ENCODE peak calls at places on chromosomes 3 and 15, in six cellular contexts. One of them, this sample, is unnamed.

GRCh38 chr3:196569003-196569516 is 600 bp downstream of the FBXO45 start:
- DNase-seq in cardiac fibroblast: peak
- DNase-seq in OCI-LY7: peak
- DNase-seq in AG04449: no peak
- DNase-seq in Peyer's patch: peak
- DNase-seq in upper lobe of left lung: no peak
- DNase-seq in this sample: peak

GRCh38 chr3:141940204-141940776 is 63.8 kb downstream of the ATP1B3 start:
- DNase-seq in cardiac fibroblast: peak
- DNase-seq in AG04449: no peak
- DNase-seq in OCI-LY7: peak
- DNase-seq in Peyer's patch: no peak
- DNase-seq in upper lobe of left lung: no peak
- DNase-seq in this sample: peak

GRCh38 chr15:52103217-52104207 is 9.1 kb downstream of the BCL2L10 start:
- DNase-seq in AG04449: peak
- DNase-seq in Peyer's patch: peak
- DNase-seq in cardiac fibroblast: peak
- DNase-seq in OCI-LY7: peak
- DNase-seq in upper lobe of left lung: no peak
- DNase-seq in this sample: peak

GRCh38 chr3:46484911-46485696 is 12.7 kb upstream of the RTP3 start:
- DNase-seq in Peyer's patch: no peak
- DNase-seq in cardiac fibroblast: no peak
- DNase-seq in upper lobe of left lung: peak
- DNase-seq in AG04449: no peak
- DNase-seq in OCI-LY7: no peak
- DNase-seq in this sample: no peak

GRCh38 chr3:17356581-17356980 is 385.9 kb downstream of the TBC1D5 start:
- DNase-seq in OCI-LY7: no peak
- DNase-seq in upper lobe of left lung: no peak
- DNase-seq in cardiac fibroblast: no peak
- DNase-seq in AG04449: no peak
- DNase-seq in Peyer's patch: no peak
- DNase-seq in this sample: peak

GRCh38 chr15:98959640-98960007 is 48.0 kb downstream of the PGPEP1L start:
- DNase-seq in AG04449: no peak
- DNase-seq in Peyer's patch: no peak
- DNase-seq in upper lobe of left lung: no peak
- DNase-seq in OCI-LY7: no peak
- DNase-seq in cardiac fibroblast: no peak
- DNase-seq in this sample: no peak

GRCh38 chr3:32421991-32422859 is 30.6 kb downstream of the CMTM7 start:
- DNase-seq in AG04449: peak
- DNase-seq in OCI-LY7: no peak
- DNase-seq in upper lobe of left lung: peak
- DNase-seq in Peyer's patch: no peak
- DNase-seq in cardiac fibroblast: peak
- DNase-seq in this sample: peak

GRCh38 chr3:7456376-7456775 is 595.5 kb downstream of the GRM7 start:
- DNase-seq in OCI-LY7: no peak
- DNase-seq in AG04449: no peak
- DNase-seq in upper lobe of left lung: no peak
- DNase-seq in Peyer's patch: no peak
- DNase-seq in cardiac fibroblast: no peak
- DNase-seq in this sample: no peak

GRCh38 chr3:194577985-194578905 is 55.0 kb downstream of the TMEM44 start:
- DNase-seq in OCI-LY7: no peak
- DNase-seq in cardiac fibroblast: peak
- DNase-seq in AG04449: peak
- DNase-seq in Peyer's patch: no peak
- DNase-seq in upper lobe of left lung: no peak
- DNase-seq in this sample: peak

DNA sequence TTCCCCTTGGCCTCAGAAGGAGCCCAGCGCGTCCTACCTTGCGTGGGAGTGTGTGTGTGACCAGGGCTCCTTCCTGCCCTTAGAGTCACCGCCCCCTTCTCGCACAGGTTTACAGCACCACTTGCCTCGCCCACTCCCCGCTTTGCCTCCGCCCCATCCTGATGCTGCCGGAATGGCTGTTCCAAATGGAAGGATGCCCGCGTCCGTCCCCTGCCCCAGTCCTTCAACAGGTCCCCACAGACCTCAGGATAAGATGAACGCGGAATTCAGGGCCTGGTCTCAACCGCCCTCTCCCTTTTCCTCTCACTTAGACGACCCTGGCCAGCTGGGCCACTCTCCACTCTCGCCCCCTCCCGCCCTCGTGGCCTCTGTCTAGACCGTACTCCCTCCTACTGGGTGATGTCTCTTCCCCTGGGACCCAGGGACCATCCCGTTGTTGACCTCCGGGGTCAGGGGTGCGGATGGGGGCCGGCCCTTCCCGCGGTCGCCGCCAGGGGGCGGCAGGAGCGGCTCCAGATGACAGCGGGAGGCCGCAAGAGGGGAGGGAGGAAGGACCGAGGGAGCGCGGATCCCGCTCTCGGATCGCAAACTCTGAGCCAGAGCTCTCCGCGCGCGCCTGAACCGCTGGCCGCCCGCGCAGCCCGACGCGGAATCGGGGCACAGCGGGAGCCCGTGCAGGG is at the start of gene THSD4:
- DNase-seq in OCI-LY7: peak
- DNase-seq in Peyer's patch: no peak
- DNase-seq in AG04449: no peak
- DNase-seq in upper lobe of left lung: peak
- DNase-seq in cardiac fibroblast: peak
- DNase-seq in this sample: peak
- TF ChIP-seq CTCF in OCI-LY7: peak
- TF ChIP-seq CTCF in Peyer's patch: peak
- TF ChIP-seq CTCF in AG04449: peak
- TF ChIP-seq CTCF in upper lobe of left lung: peak
- TF ChIP-seq CTCF in cardiac fibroblast: peak
- TF ChIP-seq CTCF in this sample: peak

DNA sequence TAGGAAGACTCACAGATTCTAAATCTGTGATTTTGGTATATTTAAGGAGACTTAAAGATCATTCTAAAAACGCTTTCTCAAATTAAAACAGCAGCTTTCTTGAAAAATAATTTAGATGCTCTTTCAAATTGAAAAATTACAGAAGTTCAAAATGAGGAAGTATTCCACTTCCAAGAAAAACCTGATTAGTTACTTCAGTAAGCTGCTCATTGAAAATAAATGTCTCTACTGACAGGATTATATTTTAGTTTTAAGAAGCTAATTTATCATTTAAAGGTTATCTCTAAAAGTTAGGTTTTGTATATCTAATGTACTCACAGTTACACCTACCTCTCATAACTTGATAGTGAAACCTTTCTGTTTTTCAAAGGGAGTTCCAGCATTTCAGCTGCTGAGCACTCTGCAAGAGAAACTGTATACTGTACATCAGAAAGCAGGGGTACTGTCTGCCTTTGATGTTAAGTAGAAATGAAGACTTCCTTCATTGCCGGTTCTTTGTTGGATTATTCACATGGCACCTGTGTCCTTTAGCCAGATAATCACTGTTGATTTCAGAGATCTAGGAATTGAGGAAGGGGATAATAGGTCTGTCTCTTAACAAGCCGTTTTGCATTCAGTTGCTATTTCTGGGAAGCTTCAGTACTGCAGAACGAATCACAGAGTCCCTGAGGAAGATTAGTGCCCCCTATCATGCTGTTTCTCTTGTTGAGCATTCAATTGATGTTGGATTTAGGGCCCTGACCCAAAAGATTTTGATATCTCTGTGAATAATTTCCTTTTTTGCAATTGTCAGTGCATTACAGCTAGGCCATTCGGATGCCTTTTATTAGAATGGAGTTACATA is 161.7 kb downstream of the TCF12 start:
- DNase-seq in OCI-LY7: peak
- DNase-seq in cardiac fibroblast: no peak
- DNase-seq in AG04449: no peak
- DNase-seq in upper lobe of left lung: no peak
- DNase-seq in Peyer's patch: no peak
- DNase-seq in this sample: no peak
- TF ChIP-seq CTCF in OCI-LY7: peak
- TF ChIP-seq CTCF in cardiac fibroblast: peak
- TF ChIP-seq CTCF in AG04449: no peak
- TF ChIP-seq CTCF in upper lobe of left lung: no peak
- TF ChIP-seq CTCF in Peyer's patch: no peak
- TF ChIP-seq CTCF in this sample: no peak

GRCh38 chr3:18843188-18843587 is 305.1 kb upstream of the KCNH8 start:
- DNase-seq in Peyer's patch: no peak
- DNase-seq in upper lobe of left lung: no peak
- DNase-seq in AG04449: no peak
- DNase-seq in OCI-LY7: no peak
- DNase-seq in cardiac fibroblast: no peak
- DNase-seq in this sample: no peak

GRCh38 chr3:18843930-18844329 is 304.4 kb upstream of the KCNH8 start:
- DNase-seq in AG04449: no peak
- DNase-seq in Peyer's patch: no peak
- DNase-seq in cardiac fibroblast: no peak
- DNase-seq in upper lobe of left lung: no peak
- DNase-seq in OCI-LY7: no peak
- DNase-seq in this sample: no peak

GRCh38 chr3:18853269-18853668 is 295.0 kb upstream of the KCNH8 start:
- DNase-seq in AG04449: no peak
- DNase-seq in upper lobe of left lung: no peak
- DNase-seq in cardiac fibroblast: no peak
- DNase-seq in Peyer's patch: no peak
- DNase-seq in OCI-LY7: peak
- DNase-seq in this sample: no peak

DNA sequence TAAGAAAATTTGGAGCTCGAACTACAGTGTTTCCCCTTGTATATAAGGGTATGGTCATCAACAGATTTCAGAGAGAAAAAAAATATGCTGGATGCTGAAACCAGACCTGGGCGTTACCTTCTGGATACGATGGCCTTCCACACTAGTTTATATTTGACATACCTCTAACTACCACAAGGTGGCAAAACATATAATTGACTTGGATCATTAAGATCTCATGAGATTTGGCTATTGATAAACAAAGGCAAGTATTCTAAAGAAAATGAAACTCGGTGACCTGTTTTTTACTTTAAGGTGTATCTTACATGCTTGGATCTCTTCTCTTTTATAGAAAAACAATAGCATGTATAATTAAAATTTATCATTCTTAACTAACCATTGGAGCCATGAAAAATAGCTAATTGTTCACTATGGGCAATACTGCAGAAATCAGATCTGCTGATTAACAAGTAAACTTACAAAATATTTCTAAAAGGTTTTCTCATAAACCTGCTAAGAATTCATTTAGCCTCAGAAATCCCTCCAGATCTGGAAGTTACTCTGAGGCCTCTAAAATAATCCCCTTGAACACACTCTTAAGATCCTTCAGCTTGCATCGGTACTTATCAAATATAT is 300.6 kb upstream of the KCNH8 start:
- DNase-seq in cardiac fibroblast: no peak
- DNase-seq in upper lobe of left lung: no peak
- DNase-seq in OCI-LY7: peak
- DNase-seq in Peyer's patch: no peak
- DNase-seq in AG04449: no peak
- DNase-seq in this sample: peak
- TF ChIP-seq CTCF in cardiac fibroblast: no peak
- TF ChIP-seq CTCF in upper lobe of left lung: peak
- TF ChIP-seq CTCF in OCI-LY7: peak
- TF ChIP-seq CTCF in Peyer's patch: no peak
- TF ChIP-seq CTCF in AG04449: no peak
- TF ChIP-seq CTCF in this sample: peak

GRCh38 chr3:161854232-161854771 is 357.7 kb downstream of the OTOL1 start:
- DNase-seq in upper lobe of left lung: no peak
- DNase-seq in Peyer's patch: no peak
- DNase-seq in cardiac fibroblast: peak
- DNase-seq in OCI-LY7: peak
- DNase-seq in AG04449: peak
- DNase-seq in this sample: peak
- TF ChIP-seq CTCF in upper lobe of left lung: no peak
- TF ChIP-seq CTCF in Peyer's patch: no peak
- TF ChIP-seq CTCF in cardiac fibroblast: no peak
- TF ChIP-seq CTCF in OCI-LY7: peak
- TF ChIP-seq CTCF in AG04449: peak
- TF ChIP-seq CTCF in this sample: no peak

GRCh38 chr3:29646042-29646441 is 365.2 kb downstream of the RBMS3 start:
- DNase-seq in OCI-LY7: no peak
- DNase-seq in upper lobe of left lung: no peak
- DNase-seq in AG04449: no peak
- DNase-seq in cardiac fibroblast: no peak
- DNase-seq in Peyer's patch: no peak
- DNase-seq in this sample: no peak

GRCh38 chr3:29644956-29645661 is 364.2 kb downstream of the RBMS3 start:
- DNase-seq in upper lobe of left lung: no peak
- DNase-seq in Peyer's patch: no peak
- DNase-seq in cardiac fibroblast: peak
- DNase-seq in AG04449: no peak
- DNase-seq in OCI-LY7: no peak
- DNase-seq in this sample: no peak

GRCh38 chr3:29643034-29643425 is 362.2 kb downstream of the RBMS3 start:
- DNase-seq in Peyer's patch: no peak
- DNase-seq in upper lobe of left lung: no peak
- DNase-seq in cardiac fibroblast: no peak
- DNase-seq in OCI-LY7: no peak
- DNase-seq in AG04449: no peak
- DNase-seq in this sample: no peak

GRCh38 chr3:29642393-29643033 is 361.6 kb downstream of the RBMS3 start:
- DNase-seq in cardiac fibroblast: peak
- DNase-seq in Peyer's patch: no peak
- DNase-seq in upper lobe of left lung: no peak
- DNase-seq in OCI-LY7: no peak
- DNase-seq in AG04449: peak
- DNase-seq in this sample: peak

DNA sequence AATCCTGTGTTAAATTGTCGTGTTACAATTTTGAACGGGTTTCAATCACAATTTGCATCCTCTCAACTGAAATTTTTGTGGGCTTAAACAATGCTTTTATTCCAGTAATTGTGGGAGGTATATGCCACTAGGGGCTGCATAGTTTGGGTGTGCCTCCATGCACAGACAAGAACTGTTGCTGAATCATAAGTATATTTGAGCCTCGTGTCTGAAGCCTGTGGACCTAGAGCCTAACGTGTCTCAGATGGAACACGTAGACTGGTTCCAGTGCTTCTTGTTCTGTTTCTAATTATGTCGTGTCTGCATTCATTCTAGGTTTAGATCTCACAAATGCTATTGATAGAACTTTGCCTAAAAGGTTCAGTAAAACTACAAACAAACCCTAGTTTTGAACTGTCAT is 363.4 kb downstream of the RBMS3 start:
- DNase-seq in cardiac fibroblast: no peak
- DNase-seq in AG04449: peak
- DNase-seq in OCI-LY7: no peak
- DNase-seq in Peyer's patch: no peak
- DNase-seq in upper lobe of left lung: no peak
- DNase-seq in this sample: no peak
- TF ChIP-seq CTCF in cardiac fibroblast: no peak
- TF ChIP-seq CTCF in AG04449: peak
- TF ChIP-seq CTCF in OCI-LY7: no peak
- TF ChIP-seq CTCF in Peyer's patch: no peak
- TF ChIP-seq CTCF in upper lobe of left lung: no peak
- TF ChIP-seq CTCF in this sample: no peak